ENCODE peak calls at places on chromosomes 12 and 14, in seven cellular contexts. N is OCI-LY7, Z is A549, Q is WERI-Rb-1, A is AG09309, R is MM.1S, F is cardiac muscle cell. B is an unnamed sample.

GRCh38 chr12:69428351-69429048 is 41.7 kb upstream of the FRS2 start:
- DNase-seq in N (no peak), Z (no peak), Q (no peak), A (peak), R (no peak), F (peak), B (peak)

GRCh38 chr12:27340971-27341370 is 8.3 kb downstream of the BMAL2 start:
- DNase-seq in N (no peak), Z (no peak), Q (no peak), A (no peak), R (no peak), F (no peak), B (no peak)

GRCh38 chr14:101007765-101008164 is 104.2 kb upstream of the RTL1 start:
- DNase-seq in N (no peak), Z (no peak), Q (no peak), A (no peak), R (no peak), F (no peak), B (no peak)

GRCh38 chr14:59197695-59198262 is 9.3 kb downstream of the DAAM1 start:
- DNase-seq in N (no peak), Z (no peak), Q (no peak), A (no peak), R (no peak), F (peak), B (peak)

GRCh38 chr12:3228587-3228986 is 151.4 kb downstream of the TSPAN9 start:
- DNase-seq in N (no peak), Z (no peak), Q (no peak), A (no peak), R (no peak), F (no peak), B (no peak)

GRCh38 chr12:93514853-93515252 is 47.5 kb downstream of the MRPL42 start:
- DNase-seq in N (no peak), Z (no peak), Q (no peak), A (peak), R (no peak), F (peak), B (peak)

GRCh38 chr12:108237272-108237671 is 101.8 kb downstream of the CMKLR1 start:
- DNase-seq in N (no peak), Z (no peak), Q (peak), A (no peak), R (no peak), F (no peak), B (no peak)

GRCh38 chr14:69682607-69683263 is 71.3 kb downstream of the SUSD6 start:
- DNase-seq in N (no peak), Z (no peak), Q (no peak), A (no peak), R (peak), F (peak), B (peak)

GRCh38 chr12:110885152-110885840 is 35.1 kb downstream of the MYL2 start:
- DNase-seq in N (no peak), Z (no peak), Q (no peak), A (no peak), R (no peak), F (no peak), B (no peak)

GRCh38 chr12:33596061-33596460 is 156.4 kb upstream of the SYT10 start:
- DNase-seq in N (no peak), Z (no peak), Q (no peak), A (no peak), R (no peak), F (peak), B (peak)

GRCh38 chr14:89378119-89378518 is 38.9 kb downstream of the FOXN3 start:
- DNase-seq in N (no peak), Z (peak), Q (no peak), A (no peak), R (no peak), F (peak), B (peak)

GRCh38 chr12:112496493-112496892 is 77.7 kb downstream of the PTPN11 start:
- DNase-seq in N (no peak), Z (no peak), Q (no peak), A (no peak), R (no peak), F (no peak), B (no peak)

GRCh38 chr12:124683330-124683662 is 115.9 kb upstream of the NCOR2 start:
- DNase-seq in N (no peak), Z (peak), Q (peak), A (no peak), R (no peak), F (no peak), B (no peak)

GRCh38 chr12:6921539-6921938 is 6.2 kb upstream of the ATN1 start:
- DNase-seq in N (no peak), Z (no peak), Q (no peak), A (no peak), R (no peak), F (no peak), B (no peak)

GRCh38 chr12:122850695-122851350 is 15.6 kb downstream of the HIP1R start:
- DNase-seq in N (no peak), Z (no peak), Q (no peak), A (no peak), R (no peak), F (no peak), B (no peak)

GRCh38 chr14:33954016-33954598 is 3.2 kb upstream of the EGLN3 start:
- DNase-seq in N (no peak), Z (no peak), Q (no peak), A (no peak), R (no peak), F (no peak), B (no peak)

GRCh38 chr12:106841471-106842302 is 67.2 kb downstream of the RIC8B start:
- DNase-seq in N (peak), Z (peak), Q (peak), A (peak), R (peak), F (peak), B (peak)

GRCh38 chr14:52351561-52352491 is 37.7 kb downstream of the PTGER2 start:
- DNase-seq in N (no peak), Z (no peak), Q (no peak), A (peak), R (no peak), F (peak), B (peak)

GRCh38 chr14:39339003-39339402 is 93.2 kb downstream of the FBXO33 start:
- DNase-seq in N (no peak), Z (no peak), Q (no peak), A (no peak), R (no peak), F (no peak), B (no peak)

GRCh38 chr12:18479266-18479665 is 217.9 kb downstream of the PIK3C2G start:
- DNase-seq in N (no peak), Z (no peak), Q (no peak), A (no peak), R (no peak), F (no peak), B (no peak)

GRCh38 chr12:18472304-18472703 is 211.0 kb downstream of the PIK3C2G start:
- DNase-seq in N (no peak), Z (no peak), Q (no peak), A (no peak), R (no peak), F (no peak), B (no peak)

GRCh38 chr12:18482601-18483120 is 221.3 kb downstream of the PIK3C2G start:
- DNase-seq in N (no peak), Z (no peak), Q (no peak), A (no peak), R (no peak), F (no peak), B (no peak)

GRCh38 chr12:18476866-18477265 is 215.5 kb downstream of the PIK3C2G start:
- DNase-seq in N (no peak), Z (no peak), Q (peak), A (no peak), R (no peak), F (no peak), B (no peak)
- TF ChIP-seq CTCF in N (no peak), Z (no peak), Q (no peak), A (no peak), R (no peak), F (no peak), B (no peak)

DNA sequence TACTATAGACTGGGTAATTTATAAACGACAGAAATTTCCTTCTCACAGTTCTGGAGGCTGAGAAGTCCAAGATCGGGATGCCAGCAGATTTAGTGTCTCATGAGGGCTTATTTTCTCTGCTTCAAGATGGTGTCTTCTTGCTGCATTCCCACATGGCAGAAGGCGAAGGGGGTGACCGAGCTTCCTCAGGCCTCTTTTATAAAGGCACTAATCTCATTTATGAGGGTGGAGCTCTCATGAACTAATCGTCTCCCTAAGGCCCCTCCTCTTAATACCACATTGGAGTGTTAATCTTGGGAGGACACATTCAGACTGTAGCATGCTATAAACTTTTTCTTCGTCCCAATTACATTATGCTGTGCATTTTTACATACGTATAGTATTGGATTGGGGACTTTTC is 200.4 kb upstream of the ARHGAP5 start:
- DNase-seq in N (no peak), Z (no peak), Q (peak), A (no peak), R (no peak), F (no peak), B (no peak)
- H3K4me3 ChIP-seq in N (no peak), Z (no peak), Q (peak), A (no peak), R (no peak), F (no peak), B (no peak)

GRCh38 chr12:1592444-1593231 is 1.7 kb downstream of the FBXL14 start:
- DNase-seq in N (peak), Z (no peak), Q (peak), A (no peak), R (peak), F (peak), B (peak)
- TF ChIP-seq CTCF in N (peak), Z (no peak), Q (no peak), A (peak), R (no peak), F (no peak), B (peak)

GRCh38 chr14:29390046-29390841 is 537.4 kb downstream of the PRKD1 start:
- DNase-seq in N (no peak), Z (no peak), Q (no peak), A (no peak), R (no peak), F (peak), B (no peak)

DNA sequence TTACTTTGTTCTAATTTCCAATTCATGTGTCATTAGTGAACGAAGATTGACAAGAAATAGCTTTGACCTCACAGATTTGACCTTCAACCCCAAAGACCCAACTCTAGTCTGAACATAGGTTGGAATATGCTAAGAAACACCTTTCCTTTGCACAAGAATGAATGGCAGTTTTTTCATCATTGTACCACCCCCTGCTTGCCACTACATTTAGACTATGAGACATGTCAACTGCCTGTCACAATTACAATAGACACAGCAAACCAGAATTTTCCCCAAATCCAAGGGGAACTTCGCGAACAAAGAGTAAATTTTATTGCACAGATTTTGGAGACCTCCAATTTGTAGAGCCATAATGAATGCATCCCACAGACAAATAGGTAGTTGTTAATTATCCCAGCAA is 535.4 kb downstream of the PRKD1 start:
- DNase-seq in N (no peak), Z (no peak), Q (no peak), A (no peak), R (no peak), F (no peak), B (no peak)
- H3K4me3 ChIP-seq in N (no peak), Z (no peak), Q (no peak), A (no peak), R (no peak), F (no peak), B (no peak)

DNA sequence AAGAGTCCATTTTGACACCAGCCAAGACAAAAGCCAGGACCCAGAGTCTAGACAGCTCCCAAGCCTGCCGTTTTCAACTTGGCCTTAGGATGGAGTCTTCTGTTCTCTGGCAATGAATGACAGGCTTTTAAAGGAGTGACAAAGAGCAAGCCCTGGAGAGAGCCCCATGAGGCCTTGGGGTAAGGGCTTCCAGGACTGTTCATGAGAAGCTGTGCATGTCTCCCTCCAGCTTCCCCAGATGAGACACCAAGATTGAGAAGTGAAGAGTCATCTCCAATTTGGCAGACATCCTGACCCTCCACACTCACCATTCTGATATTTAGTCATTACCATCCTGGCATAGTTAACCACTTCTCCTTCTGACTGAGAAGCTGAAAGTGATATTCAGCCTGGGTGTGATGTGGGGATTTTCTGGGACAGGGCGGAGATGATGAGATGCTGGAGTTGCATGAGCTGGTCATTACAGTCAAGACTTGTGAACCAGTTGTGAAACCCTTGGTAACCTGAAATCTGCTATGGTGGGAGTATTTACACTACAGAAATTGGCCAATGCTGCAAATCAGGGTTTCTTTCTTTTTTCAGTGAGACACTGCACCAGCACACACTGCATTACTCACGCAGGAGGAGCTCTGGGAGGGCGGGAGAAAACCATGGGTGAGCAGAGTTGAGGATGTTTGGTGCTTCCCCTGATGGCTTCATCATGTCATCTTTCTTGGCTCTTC is 77.8 kb downstream of the VCPKMT start:
- DNase-seq in N (no peak), Z (peak), Q (no peak), A (peak), R (no peak), F (peak), B (peak)
- TF ChIP-seq CTCF in N (no peak), Z (no peak), Q (no peak), A (peak), R (no peak), F (no peak), B (no peak)

GRCh38 chr14:104688505-104688754 is 988 bp upstream of the INF2 start:
- DNase-seq in N (no peak), Z (no peak), Q (no peak), A (no peak), R (no peak), F (no peak), B (no peak)
- H3K4me3 ChIP-seq in N (no peak), Z (peak), Q (no peak), A (no peak), R (no peak), F (no peak), B (no peak)

GRCh38 chr12:64347630-64348029 is 42.9 kb downstream of the C12orf56 start:
- DNase-seq in N (no peak), Z (no peak), Q (no peak), A (no peak), R (no peak), F (no peak), B (no peak)

GRCh38 chr12:64351265-64351664 is 39.3 kb downstream of the C12orf56 start:
- DNase-seq in N (no peak), Z (no peak), Q (no peak), A (no peak), R (no peak), F (no peak), B (no peak)

GRCh38 chr12:64352181-64352580 is 38.4 kb downstream of the C12orf56 start:
- DNase-seq in N (no peak), Z (no peak), Q (no peak), A (no peak), R (no peak), F (no peak), B (no peak)
- TF ChIP-seq CTCF in N (peak), Z (no peak), Q (no peak), A (no peak), R (no peak), F (no peak), B (no peak)

GRCh38 chr12:115870527-115870926 is 407.0 kb downstream of the MED13L start:
- DNase-seq in N (no peak), Z (no peak), Q (peak), A (no peak), R (no peak), F (no peak), B (no peak)

GRCh38 chr12:115872212-115872611 is 405.3 kb downstream of the MED13L start:
- DNase-seq in N (no peak), Z (no peak), Q (no peak), A (no peak), R (no peak), F (no peak), B (no peak)

GRCh38 chr12:115872919-115873357 is 404.6 kb downstream of the MED13L start:
- DNase-seq in N (no peak), Z (no peak), Q (no peak), A (no peak), R (no peak), F (no peak), B (no peak)

GRCh38 chr12:115871714-115872113 is 405.8 kb downstream of the MED13L start:
- DNase-seq in N (peak), Z (peak), Q (peak), A (no peak), R (no peak), F (peak), B (peak)

DNA sequence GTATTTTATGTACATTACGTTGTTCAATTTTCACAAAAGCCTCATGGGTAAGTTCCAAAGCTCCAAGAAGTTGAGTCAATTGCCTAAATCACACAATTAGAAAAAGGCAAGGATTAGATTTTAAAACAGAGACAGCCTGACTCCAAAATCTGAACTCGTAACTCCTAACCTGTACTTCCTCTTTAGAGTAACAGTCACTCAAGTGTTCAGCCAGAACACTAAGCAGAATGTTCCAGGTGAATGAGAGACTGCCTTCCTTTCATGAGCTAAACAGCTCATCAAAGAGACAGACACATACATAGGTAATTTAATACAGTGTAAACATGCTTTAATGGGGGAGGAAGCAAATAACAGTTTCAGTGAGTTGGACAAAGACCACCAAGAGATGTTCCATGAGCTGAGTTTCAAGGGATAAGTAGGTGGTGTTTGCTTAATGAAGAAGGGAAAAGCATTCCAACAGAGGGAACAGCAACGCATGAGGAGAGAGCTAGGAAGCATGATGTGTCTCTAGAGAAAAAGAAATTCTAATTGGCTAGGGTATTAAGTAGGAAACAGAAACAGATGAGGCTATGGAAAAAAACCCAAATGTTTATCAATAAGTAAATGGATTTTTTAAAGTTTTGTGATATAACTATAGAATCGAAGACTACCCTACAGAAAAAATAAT is 403.9 kb downstream of the MED13L start:
- DNase-seq in N (no peak), Z (no peak), Q (no peak), A (no peak), R (no peak), F (no peak), B (no peak)
- H3K4me3 ChIP-seq in N (no peak), Z (no peak), Q (no peak), A (no peak), R (no peak), F (no peak), B (no peak)

DNA sequence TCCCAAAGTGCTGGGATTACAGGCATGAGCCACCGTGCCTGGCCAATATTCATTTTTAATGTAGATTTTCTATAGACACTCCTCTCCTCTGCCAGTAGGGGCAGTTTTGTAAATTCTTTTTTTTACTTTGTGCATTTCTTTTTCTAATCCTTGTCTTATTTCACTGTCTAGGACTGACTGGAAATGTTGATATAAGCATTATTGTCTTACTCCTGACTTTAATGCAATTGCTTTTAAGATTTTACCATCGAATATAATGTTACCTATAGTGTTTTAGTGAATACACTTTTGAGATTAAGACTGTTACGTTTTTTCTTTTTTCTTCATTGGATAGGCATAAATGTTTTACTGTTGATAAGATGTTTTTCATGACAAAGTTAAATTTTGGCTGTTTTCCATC is 35.4 kb upstream of the EMP1 start:
- DNase-seq in N (no peak), Z (no peak), Q (no peak), A (no peak), R (no peak), F (no peak), B (no peak)
- TF ChIP-seq CTCF in N (peak), Z (no peak), Q (no peak), A (peak), R (peak), F (peak), B (peak)